ENCODE peak calls at places on chromosomes 5 and 9, in five cellular contexts. E, R, W, X and Y are unnamed samples.

GRCh38 chr5:1750469-1750868 is 49.2 kb downstream of the MRPL36 start:
- DNase-seq in E (no peak), R (peak), W (no peak), X (peak), Y (no peak)

GRCh38 chr5:82808960-82809359 is 268.2 kb downstream of the TMEM167A start:
- DNase-seq in E (no peak), R (no peak), W (peak), X (no peak), Y (no peak)

GRCh38 chr5:90709323-90710148 is 150.9 kb downstream of the ADGRV1 start:
- DNase-seq in E (no peak), R (no peak), W (peak), X (peak), Y (no peak)

GRCh38 chr9:101536938-101537337 is 3.3 kb downstream of the RNF20 start:
- DNase-seq in E (no peak), R (no peak), W (peak), X (no peak), Y (no peak)

GRCh38 chr9:8346291-8346690 is 546.7 kb upstream of the DMAC1 start:
- DNase-seq in E (no peak), R (no peak), W (peak), X (no peak), Y (no peak)

GRCh38 chr9:78707481-78707977 is 410.6 kb downstream of the PSAT1 start:
- DNase-seq in E (no peak), R (no peak), W (peak), X (no peak), Y (no peak)

GRCh38 chr9:127418037-127418471 is 6.1 kb upstream of the ZNF79 start:
- DNase-seq in E (no peak), R (peak), W (peak), X (no peak), Y (no peak)

GRCh38 chr5:176912115-176912514 is 13.0 kb upstream of the HK3 start:
- DNase-seq in E (no peak), R (no peak), W (no peak), X (no peak), Y (no peak)

GRCh38 chr5:127871448-127872153 is 168.4 kb downstream of the CCDC192 start:
- DNase-seq in E (no peak), R (no peak), W (peak), X (no peak), Y (no peak)

GRCh38 chr5:10565785-10566506 is 2.1 kb downstream of the ANKRD33B start:
- DNase-seq in E (no peak), R (no peak), W (no peak), X (no peak), Y (no peak)

GRCh38 chr5:160468576-160468975 is 46.9 kb downstream of the PTTG1 start:
- DNase-seq in E (no peak), R (no peak), W (no peak), X (no peak), Y (no peak)

GRCh38 chr9:85971731-85972130 is 30.8 kb downstream of the NAA35 start:
- DNase-seq in E (no peak), R (no peak), W (peak), X (no peak), Y (no peak)

DNA sequence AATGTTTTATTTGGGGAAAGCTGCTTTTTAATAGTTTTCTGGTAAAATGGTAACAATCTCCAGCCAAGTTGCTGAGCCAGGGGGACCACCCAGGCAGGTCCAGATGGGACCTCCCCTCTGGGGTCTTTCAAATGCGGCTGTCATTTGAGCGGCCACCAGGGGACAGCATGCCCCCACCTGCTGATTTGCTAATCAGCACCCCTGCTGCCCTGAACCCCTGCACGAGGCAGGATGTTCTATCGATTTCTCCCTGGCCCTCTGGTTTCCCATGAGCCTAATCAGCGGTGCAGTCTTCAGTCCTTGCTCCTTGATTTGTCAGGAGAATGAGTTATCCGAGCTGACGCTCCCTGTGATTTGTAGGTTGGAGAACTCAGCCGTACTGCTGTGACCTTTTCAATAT is 247.0 kb downstream of the FSTL4 start:
- DNase-seq in E (no peak), R (no peak), W (no peak), X (no peak), Y (no peak)
- TF ChIP-seq CTCF in E (peak), R (peak), W (no peak), X (no peak), Y (no peak)

GRCh38 chr9:120505186-120505585 is 74.8 kb downstream of the CDK5RAP2 start:
- DNase-seq in E (no peak), R (no peak), W (peak), X (no peak), Y (no peak)
- TF ChIP-seq CTCF in E (peak), R (peak), W (peak), X (no peak), Y (no peak)

DNA sequence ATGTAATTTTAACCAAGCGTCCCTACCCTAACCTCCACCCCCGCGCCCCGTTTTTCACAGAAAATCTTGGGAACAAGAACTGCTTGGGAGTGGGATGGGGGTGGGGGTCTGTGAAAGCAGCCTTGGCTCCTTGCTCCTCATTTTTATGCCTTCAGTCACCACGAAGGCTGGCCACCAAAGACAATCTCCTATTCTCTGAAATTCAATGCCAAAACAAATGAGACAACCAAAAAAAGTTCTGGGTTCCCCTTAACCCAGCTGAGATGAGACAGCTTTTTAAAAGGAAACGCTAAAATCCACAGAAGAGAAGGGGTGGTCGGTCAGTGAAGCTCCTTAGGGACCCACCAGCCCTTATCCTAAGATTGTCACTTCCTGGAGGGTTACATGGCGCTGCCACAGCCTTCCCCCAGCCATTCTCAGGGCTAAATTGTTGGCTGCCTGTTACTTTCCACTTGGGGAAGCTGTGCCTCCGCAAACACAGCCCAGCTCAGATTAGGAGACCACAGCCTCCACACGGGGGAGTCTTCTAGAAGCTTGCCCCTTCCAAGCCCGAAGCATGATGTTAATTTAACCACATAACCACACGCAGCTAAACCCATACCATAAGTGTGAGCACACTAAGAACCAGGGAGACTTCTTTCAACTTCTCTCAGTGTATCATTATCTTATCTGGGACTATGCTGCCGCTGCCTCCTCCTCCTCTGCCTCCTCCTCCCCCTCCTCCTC is 136.3 kb downstream of the FOXD1 start:
- DNase-seq in E (no peak), R (no peak), W (peak), X (peak), Y (no peak)
- TF ChIP-seq CTCF in E (no peak), R (no peak), W (peak), X (no peak), Y (no peak)

GRCh38 chr9:20620658-20621552 is 1.4 kb downstream of the MLLT3 start:
- DNase-seq in E (peak), R (peak), W (peak), X (peak), Y (no peak)
- TF ChIP-seq CTCF in E (no peak), R (no peak), W (no peak), X (no peak), Y (no peak)